ENCODE peak calls at places on chromosomes 12 and 14, in seven cellular contexts. O is stimulated activated CD8-positive, alpha-beta memory T cell treated with anti-CD3 and anti-CD28 coated beads, Interleukin-12 subunit alpha, Interleukin-12 subunit beta, amount 100 ng/mL, for 1 hour; T is stimulated activated effector memory CD8-positive, alpha-beta T cell treated with anti-CD3 and anti-CD28 coated beads, Interleukin-12 subunit alpha, Interleukin-12 subunit beta, amount 100 ng/mL, for 72 hours; A is fibroblast of villous mesenchyme; X is non-pigmented ciliary epithelial cell; D is ELR; Y is stimulated activated CD4-positive, alpha-beta T cell treated with anti-CD3 and anti-CD28 coated beads, Interleukin-15, amount 100 ng/mL, for 1 hour. U is an unnamed sample.

GRCh38 chr12:25723286-25723685 is 170.2 kb upstream of the LMNTD1 start:
- DNase-seq in O (no peak), T (no peak), A (peak; percentile 35), X (no peak), D (no peak), Y (no peak), U (no peak)

GRCh38 chr12:32261638-32262037 is 137.7 kb upstream of the FGD4 start:
- DNase-seq in O (no peak), T (no peak), A (no peak), X (no peak), D (no peak), Y (no peak), U (no peak)

GRCh38 chr12:105076913-105077312 is 7.3 kb downstream of the ALDH1L2 start:
- DNase-seq in O (no peak), T (no peak), A (no peak), X (no peak), D (no peak), Y (no peak), U (no peak)

GRCh38 chr12:116420476-116420875 is 138.7 kb upstream of the MAP1LC3B2 start:
- DNase-seq in O (no peak), T (no peak), A (no peak), X (no peak), D (no peak), Y (no peak), U (no peak)

GRCh38 chr14:102606296-102606695 is 13.8 kb downstream of the RCOR1 start:
- DNase-seq in O (no peak), T (no peak), A (no peak), X (no peak), D (no peak), Y (no peak), U (no peak)

GRCh38 chr14:76908834-76909233 is 82.6 kb downstream of the LRRC74A start:
- DNase-seq in O (no peak), T (peak; percentile 65), A (no peak), X (no peak), D (no peak), Y (no peak), U (no peak)

GRCh38 chr14:51616724-51617409 is 34.8 kb upstream of the FRMD6 start:
- DNase-seq in O (no peak), T (no peak), A (peak; percentile 86), X (peak; percentile 86), D (peak; percentile 96), Y (no peak), U (peak; percentile 94)

GRCh38 chr14:93014038-93015023 is 91.4 kb downstream of the CHGA start:
- DNase-seq in O (no peak), T (no peak), A (no peak), X (no peak), D (no peak), Y (no peak), U (no peak)

GRCh38 chr14:33534636-33535035 is 416.2 kb downstream of the EGLN3 start:
- DNase-seq in O (no peak), T (no peak), A (no peak), X (no peak), D (peak; percentile 44), Y (no peak), U (no peak)

GRCh38 chr14:33686856-33687255 is 264.0 kb downstream of the EGLN3 start:
- DNase-seq in O (no peak), T (no peak), A (no peak), X (no peak), D (no peak), Y (no peak), U (peak; percentile 50)

GRCh38 chr14:51846631-51847488 is 13.6 kb upstream of the GNG2 start:
- DNase-seq in O (peak; percentile 81), T (peak; percentile 95), A (no peak), X (no peak), D (peak; percentile 49), Y (peak; percentile 44), U (peak; percentile 35)

GRCh38 chr12:70823182-70823976 is 97.2 kb downstream of the PTPRR start:
- DNase-seq in O (no peak), T (no peak), A (no peak), X (no peak), D (no peak), Y (no peak), U (no peak)

GRCh38 chr12:75954076-75954475 is 77.5 kb downstream of the PHLDA1 start:
- DNase-seq in O (no peak), T (no peak), A (peak; percentile 93), X (peak; percentile 91), D (peak; percentile 99), Y (no peak), U (peak; percentile 96)

GRCh38 chr14:99055019-99055418 is 217.0 kb downstream of the BCL11B start:
- DNase-seq in O (no peak), T (peak; percentile 52), A (no peak), X (no peak), D (no peak), Y (no peak), U (peak; percentile 50)

GRCh38 chr12:25723921-25724491 is 170.9 kb upstream of the LMNTD1 start:
- DNase-seq in O (no peak), T (no peak), A (peak; percentile 33), X (no peak), D (no peak), Y (no peak), U (no peak)

GRCh38 chr14:95998656-95999055 is 40.5 kb upstream of the C14orf132 start:
- DNase-seq in O (no peak), T (no peak), A (peak; percentile 50), X (no peak), D (peak; percentile 64), Y (no peak), U (peak; percentile 45)

GRCh38 chr14:74488788-74489397 is 4.2 kb downstream of the NPC2 start:
- DNase-seq in O (no peak), T (no peak), A (peak; percentile 67), X (no peak), D (peak; percentile 76), Y (no peak), U (peak; percentile 87)

GRCh38 chr14:88553886-88554457 is 835 bp downstream of the PTPN21 start:
- DNase-seq in O (no peak), T (no peak), A (peak; percentile 28), X (no peak), D (peak; percentile 29), Y (no peak), U (peak; percentile 7)

GRCh38 chr14:74591899-74592298 is 20.1 kb downstream of the LTBP2 start:
- DNase-seq in O (no peak), T (no peak), A (no peak), X (no peak), D (no peak), Y (no peak), U (peak; percentile 29)

GRCh38 chr12:48817957-48818830 is at the start of gene CACNB3:
- DNase-seq in O (peak; percentile 62), T (peak; percentile 86), A (peak; percentile 39), X (no peak), D (peak; percentile 64), Y (peak; percentile 67), U (peak; percentile 44)

GRCh38 chr12:123905319-123905925 is 67.2 kb downstream of the CCDC92 start:
- DNase-seq in O (peak; percentile 61), T (peak; percentile 81), A (peak; percentile 87), X (peak; percentile 46), D (peak; percentile 80), Y (peak; percentile 18), U (peak; percentile 62)

GRCh38 chr12:6146951-6147350 is 22.5 kb upstream of the VWF start:
- DNase-seq in O (no peak), T (no peak), A (no peak), X (no peak), D (no peak), Y (no peak), U (no peak)

GRCh38 chr12:19239046-19239445 is 109.5 kb downstream of the PLEKHA5 start:
- DNase-seq in O (no peak), T (no peak), A (no peak), X (no peak), D (no peak), Y (no peak), U (no peak)

GRCh38 chr12:58509116-58509885 is 411.0 kb downstream of the LRIG3 start:
- DNase-seq in O (no peak), T (no peak), A (peak; percentile 48), X (peak; percentile 75), D (peak; percentile 96), Y (no peak), U (peak; percentile 84)

GRCh38 chr12:46537387-46537959 is 164.9 kb upstream of the SLC38A2 start:
- DNase-seq in O (no peak), T (no peak), A (no peak), X (no peak), D (no peak), Y (no peak), U (no peak)

GRCh38 chr12:7439579-7440505 is 4.1 kb downstream of the CD163L1 start:
- DNase-seq in O (no peak), T (peak; percentile 65), A (peak; percentile 63), X (peak; percentile 10), D (no peak), Y (peak; percentile 28), U (peak; percentile 88)

GRCh38 chr12:53222170-53223005 is 9.6 kb downstream of the RARG start:
- DNase-seq in O (no peak), T (peak; percentile 49), A (peak; percentile 36), X (no peak), D (no peak), Y (no peak), U (peak; percentile 46)

GRCh38 chr12:131222271-131223139 is 268.8 kb downstream of the ADGRD1 start:
- DNase-seq in O (no peak), T (no peak), A (no peak), X (no peak), D (no peak), Y (no peak), U (peak; percentile 31)

GRCh38 chr12:13179159-13180074 is 17.1 kb upstream of the EMP1 start:
- DNase-seq in O (peak; percentile 36), T (peak; percentile 61), A (peak; percentile 65), X (no peak), D (peak; percentile 72), Y (peak; percentile 30), U (peak; percentile 72)

GRCh38 chr12:124399622-124400021 is 104.7 kb downstream of the RFLNA start:
- DNase-seq in O (no peak), T (peak; percentile 66), A (no peak), X (no peak), D (peak; percentile 59), Y (peak; percentile 18), U (no peak)

GRCh38 chr14:37587881-37588666 is 7.0 kb downstream of the FOXA1 start:
- DNase-seq in O (no peak), T (no peak), A (no peak), X (no peak), D (no peak), Y (no peak), U (no peak)